ENCODE peak calls at places on chromosomes 1 and 21, in five cellular contexts. J is ovary, N is bronchial epithelial cell, L is uterus, T is adrenal gland. S is an unnamed sample.

GRCh38 chr1:236904874-236905741 is 99.1 kb downstream of the MT1HL1 start:
- DNase-seq in J (no peak), N (peak), L (no peak), T (peak), S (no peak)

GRCh38 chr1:228748431-228748830 is 13.2 kb downstream of the RHOU start:
- DNase-seq in J (no peak), N (no peak), L (no peak), T (no peak), S (no peak)

GRCh38 chr1:210362526-210362925 is 33.8 kb downstream of the HHAT start:
- DNase-seq in J (no peak), N (no peak), L (no peak), T (peak), S (no peak)

GRCh38 chr1:47198214-47198613 is 8.4 kb upstream of the PDZK1IP1 start:
- DNase-seq in J (no peak), N (no peak), L (no peak), T (no peak), S (no peak)

GRCh38 chr1:220300442-220301121 is 28.3 kb upstream of the RAB3GAP2 start:
- DNase-seq in J (peak), N (peak), L (peak), T (peak), S (peak)

GRCh38 chr1:201790261-201790660 is 38.7 kb upstream of the IPO9 start:
- DNase-seq in J (no peak), N (peak), L (peak), T (no peak), S (no peak)

GRCh38 chr1:98147280-98147679 is 226.4 kb upstream of the DPYD start:
- DNase-seq in J (no peak), N (no peak), L (no peak), T (no peak), S (no peak)

GRCh38 chr1:236284291-236284711 is 2.5 kb upstream of the ERO1B start:
- DNase-seq in J (no peak), N (no peak), L (no peak), T (no peak), S (no peak)

GRCh38 chr1:203769505-203770343 is 4.7 kb downstream of the LAX1 start:
- DNase-seq in J (peak), N (peak), L (peak), T (peak), S (peak)

GRCh38 chr1:172144445-172145060 is 275.9 kb upstream of the C1orf105 start:
- DNase-seq in J (peak), N (no peak), L (peak), T (peak), S (peak)

GRCh38 chr1:20983297-20983889 is 193.3 kb downstream of the EIF4G3 start:
- DNase-seq in J (no peak), N (no peak), L (no peak), T (no peak), S (no peak)

GRCh38 chr1:207659545-207660148 is 14.7 kb downstream of the CR1L start:
- DNase-seq in J (no peak), N (peak), L (no peak), T (no peak), S (no peak)

GRCh38 chr1:74767490-74767889 is 34.5 kb downstream of the TYW3 start:
- DNase-seq in J (no peak), N (peak), L (no peak), T (no peak), S (no peak)

GRCh38 chr1:74763714-74764301 is 30.9 kb downstream of the TYW3 start:
- DNase-seq in J (no peak), N (no peak), L (no peak), T (no peak), S (no peak)

GRCh38 chr1:74771913-74772515 is 39.1 kb downstream of the TYW3 start:
- DNase-seq in J (no peak), N (peak), L (no peak), T (peak), S (no peak)

DNA sequence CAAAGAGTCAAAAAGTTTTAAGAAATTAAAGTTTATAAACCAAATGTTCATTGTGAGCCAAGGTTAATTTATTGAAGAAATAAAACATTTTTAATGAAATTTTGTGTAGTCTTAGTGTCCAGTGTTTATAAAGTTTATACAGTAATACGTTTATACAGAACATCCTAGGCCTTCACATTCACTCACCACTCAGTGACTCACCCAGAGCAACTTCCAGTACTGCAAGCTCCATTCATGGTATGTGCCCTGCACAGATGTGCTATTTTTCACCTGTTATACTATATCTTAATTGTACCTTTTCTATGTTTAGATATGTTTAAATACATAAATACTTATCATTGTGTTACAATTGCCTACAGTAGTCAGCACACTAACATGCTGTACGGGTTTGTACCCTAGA is 33.6 kb downstream of the TYW3 start:
- DNase-seq in J (no peak), N (peak), L (no peak), T (no peak), S (no peak)
- TF ChIP-seq CTCF in J (no peak), N (no peak), L (no peak), T (no peak), S (no peak)

GRCh38 chr1:217889401-217889800 is 258.3 kb downstream of the SPATA17 start:
- DNase-seq in J (no peak), N (no peak), L (no peak), T (no peak), S (no peak)
- TF ChIP-seq CTCF in J (no peak), N (no peak), L (no peak), T (no peak), S (peak)

GRCh38 chr1:113073457-113073950 is 506 bp downstream of the LRIG2 start:
- DNase-seq in J (peak), N (peak), L (peak), T (peak), S (peak)
- TF ChIP-seq CTCF in J (no peak), N (peak), L (peak), T (peak), S (no peak)

GRCh38 chr21:45296638-45297037 is 8.9 kb upstream of the POFUT2 start:
- DNase-seq in J (peak), N (no peak), L (peak), T (no peak), S (peak)
- TF ChIP-seq CTCF in J (no peak), N (no peak), L (no peak), T (no peak), S (no peak)

DNA sequence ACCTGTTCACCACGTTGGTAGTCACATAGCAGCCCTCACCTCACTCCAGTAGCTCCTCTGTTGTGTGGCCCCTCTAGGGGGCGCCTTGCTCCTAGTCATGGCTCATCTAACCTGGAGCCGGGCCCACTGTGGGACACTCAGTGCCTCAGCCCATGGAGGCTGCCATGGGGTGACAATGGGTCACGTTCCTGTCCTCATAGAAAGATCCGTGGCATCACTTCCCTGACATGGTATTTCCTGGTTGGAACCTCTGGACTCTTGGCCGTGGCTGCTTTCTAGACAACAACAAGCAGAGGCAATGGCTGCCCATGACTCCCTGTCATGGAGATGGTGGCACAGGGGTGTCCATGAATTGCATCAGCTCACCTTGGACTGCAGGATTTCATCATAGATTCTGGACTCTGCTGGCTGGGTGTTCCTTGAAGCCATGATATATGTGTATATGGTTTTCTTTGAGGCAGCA is 27.5 kb upstream of the SLAMF6 start:
- DNase-seq in J (no peak), N (no peak), L (no peak), T (no peak), S (no peak)
- TF ChIP-seq CTCF in J (no peak), N (no peak), L (no peak), T (no peak), S (no peak)

GRCh38 chr1:119372493-119373086 is 4.0 kb downstream of the HAO2 start:
- DNase-seq in J (no peak), N (peak), L (no peak), T (peak), S (no peak)
- TF ChIP-seq CTCF in J (no peak), N (peak), L (no peak), T (peak), S (no peak)

DNA sequence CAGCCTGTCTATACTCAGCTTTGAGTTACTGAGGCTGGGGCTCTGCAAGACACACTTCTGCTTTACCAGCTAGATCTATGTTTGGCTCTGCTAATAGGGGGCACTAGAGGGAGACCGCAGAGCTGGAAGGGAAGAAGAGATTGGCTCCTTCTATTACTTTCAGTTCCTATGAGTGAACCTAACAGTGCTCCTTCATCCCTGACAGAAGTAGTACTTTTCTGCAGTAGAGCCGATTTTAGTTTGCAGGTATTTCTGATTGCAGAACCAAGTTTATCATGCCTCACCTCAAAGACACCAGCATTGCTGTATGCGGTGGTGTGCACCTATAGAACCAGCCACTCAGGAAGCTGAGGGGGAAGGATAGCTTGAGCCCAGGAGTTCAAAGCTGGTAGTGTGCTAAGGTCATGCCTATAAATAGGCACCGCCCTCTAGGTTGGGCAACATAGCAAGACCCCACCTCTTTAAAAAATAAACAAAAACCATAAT is 5.7 kb upstream of the ZDHHC18 start:
- DNase-seq in J (no peak), N (no peak), L (no peak), T (no peak), S (no peak)
- TF ChIP-seq CTCF in J (no peak), N (no peak), L (no peak), T (no peak), S (no peak)

DNA sequence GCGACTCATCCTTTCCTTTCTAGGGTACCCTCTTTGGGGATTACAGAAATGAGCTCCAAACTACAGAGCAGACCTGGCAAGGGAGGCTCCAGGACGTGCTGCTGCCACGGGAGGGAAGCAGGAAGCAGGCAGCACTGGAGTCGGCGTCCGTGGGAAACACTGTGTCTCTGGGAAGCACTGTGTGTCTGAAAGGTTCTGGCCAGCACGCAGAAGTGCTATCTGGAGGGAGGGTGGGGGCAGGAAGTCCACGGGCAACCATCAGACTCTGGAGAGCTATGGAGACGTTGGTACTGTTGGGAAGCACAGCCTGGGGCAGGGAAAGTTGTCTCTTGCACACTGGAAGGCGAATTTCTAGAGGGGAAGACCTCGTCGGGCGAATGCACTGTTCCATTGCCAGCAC is 343.2 kb upstream of the VAMP3 start:
- DNase-seq in J (no peak), N (no peak), L (no peak), T (no peak), S (no peak)
- TF ChIP-seq CTCF in J (no peak), N (no peak), L (no peak), T (no peak), S (no peak)

DNA sequence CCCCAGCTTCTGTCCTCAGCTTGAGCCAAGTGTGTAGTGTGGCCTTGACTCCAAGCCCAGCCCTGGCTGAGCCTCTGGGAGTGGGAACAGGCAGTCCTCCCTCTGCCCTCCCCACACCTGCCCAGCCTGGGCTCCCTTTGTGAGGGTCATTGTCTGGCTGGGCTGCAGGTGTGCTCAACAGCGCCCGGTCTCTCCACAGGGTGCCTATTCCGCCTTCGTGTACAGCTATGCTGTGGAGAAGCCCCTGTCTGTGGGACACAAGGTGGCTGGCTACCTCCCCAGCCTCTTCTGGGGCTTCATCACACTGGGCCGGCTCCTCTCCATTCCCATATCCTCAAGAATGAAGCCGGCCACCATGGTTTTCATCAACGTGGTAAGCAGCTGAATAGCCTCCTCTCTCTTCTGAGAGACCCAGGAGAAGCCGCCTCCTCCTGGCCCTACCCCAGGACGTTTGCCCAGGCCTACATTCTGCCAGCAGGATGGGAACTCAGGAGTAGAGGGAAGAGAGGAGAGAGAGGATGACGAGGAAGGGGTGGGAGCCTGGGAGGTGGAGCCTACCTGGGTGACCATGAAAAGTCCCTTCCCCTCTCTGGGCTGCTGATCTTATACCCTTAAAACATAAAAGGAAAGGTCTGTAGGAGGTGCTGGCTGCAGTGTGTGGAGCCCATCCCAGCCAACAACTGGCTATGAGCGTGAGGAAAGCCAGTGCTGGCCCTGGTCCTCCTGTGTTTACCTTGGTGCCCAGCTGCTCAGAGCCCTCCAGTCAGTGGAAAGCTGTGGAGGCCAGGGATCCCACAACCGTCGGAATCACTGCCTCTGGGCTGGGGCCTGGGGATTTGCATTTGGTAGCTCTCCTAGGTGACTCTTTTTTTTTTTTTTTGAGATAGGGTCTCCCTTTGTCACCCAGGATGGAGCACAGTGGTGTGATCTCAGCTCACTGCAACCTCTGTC is 45.7 kb downstream of the ELK4 start:
- DNase-seq in J (no peak), N (no peak), L (no peak), T (no peak), S (no peak)
- TF ChIP-seq CTCF in J (no peak), N (no peak), L (no peak), T (no peak), S (no peak)

S was measured in left ventricle myocardium inferior.